ENCODE peak calls at places on chromosomes 5 and 9, in four cellular contexts. One of them, this sample, is unnamed.

GRCh38 chr9:135308809-135309762 is 170.5 kb upstream of the PPP1R26 start:
- DNase-seq in IMR-90: no peak
- DNase-seq in H1: no peak
- DNase-seq in neuronal stem cell: no peak
- DNase-seq in this sample: no peak

GRCh38 chr9:127734747-127735529 is at the start of gene TOR2A:
- DNase-seq in IMR-90: peak; percentile 95
- DNase-seq in H1: peak; percentile 96
- DNase-seq in neuronal stem cell: peak; percentile 98
- DNase-seq in this sample: peak; percentile 97

GRCh38 chr5:150339165-150339564 is 18.3 kb upstream of the TCOF1 start:
- DNase-seq in IMR-90: no peak
- DNase-seq in H1: no peak
- DNase-seq in neuronal stem cell: no peak
- DNase-seq in this sample: no peak

GRCh38 chr5:79236970-79237734 is 1.2 kb downstream of the JMY start:
- DNase-seq in IMR-90: peak; percentile 45
- DNase-seq in H1: no peak
- DNase-seq in neuronal stem cell: peak; percentile 29
- DNase-seq in this sample: peak; percentile 53

GRCh38 chr5:120512068-120512467 is 48.0 kb downstream of the PRR16 start:
- DNase-seq in IMR-90: no peak
- DNase-seq in H1: peak; percentile 47
- DNase-seq in neuronal stem cell: peak; percentile 8
- DNase-seq in this sample: no peak

GRCh38 chr5:139799359-139799758 is 3.8 kb downstream of the PSD2 start:
- DNase-seq in IMR-90: no peak
- DNase-seq in H1: no peak
- DNase-seq in neuronal stem cell: no peak
- DNase-seq in this sample: no peak

GRCh38 chr5:78779262-78779661 is 130.7 kb upstream of the LHFPL2 start:
- DNase-seq in IMR-90: peak; percentile 46
- DNase-seq in H1: no peak
- DNase-seq in neuronal stem cell: no peak
- DNase-seq in this sample: no peak

GRCh38 chr5:180090769-180091546 is 19.4 kb upstream of the RNF130 start:
- DNase-seq in IMR-90: peak; percentile 14
- DNase-seq in H1: no peak
- DNase-seq in neuronal stem cell: no peak
- DNase-seq in this sample: peak; percentile 50

GRCh38 chr5:14143843-14144585 is 872 bp downstream of the TRIO start:
- DNase-seq in IMR-90: no peak
- DNase-seq in H1: no peak
- DNase-seq in neuronal stem cell: no peak
- DNase-seq in this sample: no peak

GRCh38 chr9:74497750-74498615 is 848 bp downstream of the RORB start:
- DNase-seq in IMR-90: no peak
- DNase-seq in H1: no peak
- DNase-seq in neuronal stem cell: peak; percentile 46
- DNase-seq in this sample: peak; percentile 13

GRCh38 chr5:133853972-133854371 is 114.5 kb downstream of the C5orf15 start:
- DNase-seq in IMR-90: no peak
- DNase-seq in H1: no peak
- DNase-seq in neuronal stem cell: no peak
- DNase-seq in this sample: no peak

GRCh38 chr5:52853573-52854163 is 66.0 kb downstream of the ITGA1 start:
- DNase-seq in IMR-90: peak; percentile 53
- DNase-seq in H1: no peak
- DNase-seq in neuronal stem cell: no peak
- DNase-seq in this sample: no peak

GRCh38 chr9:134693011-134693410 is 51.4 kb downstream of the COL5A1 start:
- DNase-seq in IMR-90: no peak
- DNase-seq in H1: no peak
- DNase-seq in neuronal stem cell: no peak
- DNase-seq in this sample: no peak

GRCh38 chr9:137218754-137219271 is 3.2 kb downstream of the RNF208 start:
- DNase-seq in IMR-90: peak; percentile 34
- DNase-seq in H1: no peak
- DNase-seq in neuronal stem cell: no peak
- DNase-seq in this sample: peak; percentile 71

GRCh38 chr5:107085572-107085971 is 585.2 kb downstream of the EFNA5 start:
- DNase-seq in IMR-90: no peak
- DNase-seq in H1: no peak
- DNase-seq in neuronal stem cell: no peak
- DNase-seq in this sample: no peak

GRCh38 chr5:118580959-118581358 is 407.4 kb downstream of the DTWD2 start:
- DNase-seq in IMR-90: no peak
- DNase-seq in H1: no peak
- DNase-seq in neuronal stem cell: no peak
- DNase-seq in this sample: no peak

GRCh38 chr5:139141841-139142240 is 56.3 kb downstream of the SIL1 start:
- DNase-seq in IMR-90: peak; percentile 91
- DNase-seq in H1: no peak
- DNase-seq in neuronal stem cell: no peak
- DNase-seq in this sample: no peak

GRCh38 chr5:172283020-172283861 is at the start of gene UBTD2:
- DNase-seq in IMR-90: peak; percentile 70
- DNase-seq in H1: no peak
- DNase-seq in neuronal stem cell: peak; percentile 75
- DNase-seq in this sample: peak; percentile 86

GRCh38 chr5:158413125-158413680 is 554.3 kb upstream of the CLINT1 start:
- DNase-seq in IMR-90: no peak
- DNase-seq in H1: no peak
- DNase-seq in neuronal stem cell: no peak
- DNase-seq in this sample: no peak

GRCh38 chr5:72377920-72378635 is 57.9 kb downstream of the PTCD2 start:
- DNase-seq in IMR-90: no peak
- DNase-seq in H1: no peak
- DNase-seq in neuronal stem cell: no peak
- DNase-seq in this sample: no peak

DNA sequence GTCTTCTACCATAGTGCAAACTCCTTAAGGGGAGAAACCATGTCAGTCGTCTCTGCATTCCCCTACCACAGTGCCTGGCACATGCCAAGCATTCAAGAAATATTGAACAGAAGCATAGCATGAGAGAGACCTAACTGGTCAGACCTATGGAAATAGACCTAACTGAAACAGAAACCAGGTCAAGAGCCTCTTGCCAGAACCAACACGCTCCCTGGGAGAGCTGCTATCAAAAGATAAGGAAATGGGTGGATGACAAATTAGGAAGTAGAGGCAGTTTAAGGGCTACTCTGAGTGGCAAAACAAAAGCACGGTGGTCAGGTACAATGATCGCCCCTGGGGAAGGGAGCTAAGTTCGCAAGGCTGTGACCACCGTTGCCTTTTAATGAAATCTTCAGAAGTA is 66.0 kb upstream of the SMIM15 start:
- DNase-seq in IMR-90: no peak
- DNase-seq in H1: no peak
- DNase-seq in neuronal stem cell: no peak
- DNase-seq in this sample: no peak
- H3K4me3 ChIP-seq in IMR-90: no peak overlapping the region
- H3K4me3 ChIP-seq in H1: no peak overlapping the region
- H3K4me3 ChIP-seq in neuronal stem cell: no peak overlapping the region
- H3K4me3 ChIP-seq in this sample: no peak overlapping the region

GRCh38 chr5:58986281-58986680 is 403.4 kb downstream of the RAB3C start:
- DNase-seq in IMR-90: no peak
- DNase-seq in H1: no peak
- DNase-seq in neuronal stem cell: no peak
- DNase-seq in this sample: no peak
- H2AFZ ChIP-seq in IMR-90: no peak overlapping the region
- H2AFZ ChIP-seq in H1: no peak overlapping the region
- H2AFZ ChIP-seq in neuronal stem cell: no peak overlapping the region
- H2AFZ ChIP-seq in this sample: no peak overlapping the region

DNA sequence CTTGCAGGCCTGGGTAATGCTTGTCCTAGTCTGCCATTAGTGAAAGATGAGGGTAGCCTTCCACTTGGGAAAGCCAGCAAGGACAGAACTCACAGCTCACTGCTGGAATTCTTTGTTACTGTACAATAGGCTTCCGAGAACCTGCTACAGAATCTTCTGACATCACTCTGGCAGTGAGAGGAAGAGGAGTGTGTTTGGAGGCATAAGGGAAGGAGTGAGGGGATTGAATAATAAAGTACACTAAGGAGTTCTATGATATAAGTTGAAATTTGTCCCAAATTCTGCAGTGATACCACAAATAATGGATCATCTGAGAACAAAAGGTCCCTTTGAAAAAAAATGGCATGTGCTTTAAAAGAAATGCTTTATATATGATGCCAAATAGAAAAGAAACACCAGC is at the start of gene SPATA9:
- DNase-seq in IMR-90: no peak
- DNase-seq in H1: no peak
- DNase-seq in neuronal stem cell: no peak
- DNase-seq in this sample: no peak
- H2BK15ac ChIP-seq in IMR-90: no peak within 1 kb of the TSS
- H2BK15ac ChIP-seq in H1: no peak within 1 kb of the TSS
- H2BK15ac ChIP-seq in neuronal stem cell: no peak within 1 kb of the TSS
- H2BK15ac ChIP-seq in this sample: no peak within 1 kb of the TSS

GRCh38 chr9:96501981-96502833 is 52.2 kb downstream of the HABP4 start:
- DNase-seq in IMR-90: no peak
- DNase-seq in H1: no peak
- DNase-seq in neuronal stem cell: no peak
- DNase-seq in this sample: no peak
- H3K4me3 ChIP-seq in IMR-90: no peak overlapping the region
- H3K4me3 ChIP-seq in H1: no peak overlapping the region
- H3K4me3 ChIP-seq in neuronal stem cell: no peak overlapping the region
- H3K4me3 ChIP-seq in this sample: no peak overlapping the region

This sample was measured in mesenchymal stem cell.